ENCODE peak calls at places on chromosomes 7 and 10, in six cellular contexts. I, T, Y, H, N and L are unnamed samples.

GRCh38 chr10:49281461-49281860 is 17.5 kb upstream of the C10orf71 start:
- DNase-seq in I (peak), T (no peak), Y (peak), H (no peak), N (peak), L (no peak)

GRCh38 chr7:73367006-73367405 is 39.0 kb downstream of the FKBP6 start:
- DNase-seq in I (no peak), T (no peak), Y (no peak), H (no peak), N (no peak), L (no peak)

GRCh38 chr7:5424689-5425506 is 1.3 kb upstream of the TNRC18 start:
- DNase-seq in I (peak), T (no peak), Y (no peak), H (peak), N (no peak), L (peak)

GRCh38 chr7:117259626-117260025 is 63.2 kb downstream of the WNT2 start:
- DNase-seq in I (no peak), T (no peak), Y (no peak), H (peak), N (no peak), L (peak)

GRCh38 chr10:129483427-129484010 is 16.5 kb downstream of the MGMT start:
- DNase-seq in I (peak), T (no peak), Y (no peak), H (no peak), N (no peak), L (no peak)

GRCh38 chr7:99693427-99694200 is 13.8 kb upstream of the CYP3A5 start:
- DNase-seq in I (peak), T (peak), Y (peak), H (no peak), N (peak), L (peak)

GRCh38 chr7:83976302-83976701 is 218.3 kb downstream of the SEMA3A start:
- DNase-seq in I (peak), T (peak), Y (no peak), H (peak), N (no peak), L (peak)

GRCh38 chr7:29569648-29570047 is 6.0 kb downstream of the PRR15 start:
- DNase-seq in I (no peak), T (no peak), Y (no peak), H (no peak), N (no peak), L (no peak)

GRCh38 chr7:96310106-96310505 is 11.8 kb downstream of the SLC25A13 start:
- DNase-seq in I (no peak), T (no peak), Y (no peak), H (no peak), N (no peak), L (no peak)

GRCh38 chr7:97179454-97180104 is 62.1 kb downstream of the SDHAF3 start:
- DNase-seq in I (peak), T (peak), Y (peak), H (peak), N (no peak), L (peak)

GRCh38 chr7:101527844-101528667 is 101.0 kb downstream of the MYL10 start:
- DNase-seq in I (no peak), T (no peak), Y (no peak), H (peak), N (no peak), L (no peak)

GRCh38 chr10:44387853-44388251 is 3.0 kb upstream of the CXCL12 start:
- DNase-seq in I (no peak), T (no peak), Y (peak), H (no peak), N (peak), L (no peak)

GRCh38 chr10:66925896-66926719 is at the start of gene LRRTM3:
- DNase-seq in I (peak), T (peak), Y (peak), H (peak), N (peak), L (peak)

GRCh38 chr7:147432068-147432467 is 1158.5 kb upstream of the C7orf33 start:
- DNase-seq in I (peak), T (peak), Y (peak), H (peak), N (no peak), L (no peak)

GRCh38 chr7:135831451-135832220 is 83.0 kb upstream of the FAM180A start:
- DNase-seq in I (no peak), T (no peak), Y (no peak), H (no peak), N (no peak), L (no peak)

GRCh38 chr7:30468791-30469190 is 9.8 kb downstream of the NOD1 start:
- DNase-seq in I (no peak), T (no peak), Y (no peak), H (peak), N (no peak), L (no peak)

GRCh38 chr10:122102146-122102866 is 113.3 kb downstream of the TACC2 start:
- DNase-seq in I (no peak), T (no peak), Y (no peak), H (no peak), N (no peak), L (no peak)

GRCh38 chr7:146449625-146450024 is 333.0 kb downstream of the CNTNAP2 start:
- DNase-seq in I (no peak), T (no peak), Y (no peak), H (no peak), N (no peak), L (no peak)

GRCh38 chr10:44975487-44976331 is 2.9 kb downstream of the DEPP1 start:
- DNase-seq in I (peak), T (no peak), Y (peak), H (peak), N (peak), L (peak)

GRCh38 chr7:3544202-3544601 is 243.2 kb downstream of the SDK1 start:
- DNase-seq in I (peak), T (no peak), Y (peak), H (no peak), N (peak), L (no peak)

GRCh38 chr10:117431160-117431559 is 55.9 kb upstream of the PDZD8 start:
- DNase-seq in I (no peak), T (no peak), Y (no peak), H (no peak), N (no peak), L (no peak)

GRCh38 chr7:66535414-66536329 is 93.0 kb upstream of the KCTD7 start:
- DNase-seq in I (no peak), T (no peak), Y (no peak), H (no peak), N (no peak), L (no peak)

GRCh38 chr7:16916111-16916639 is 34.4 kb upstream of the AGR3 start:
- DNase-seq in I (peak), T (no peak), Y (no peak), H (peak), N (no peak), L (peak)

GRCh38 chr10:69956833-69957230 is 95.8 kb upstream of the MACROH2A2 start:
- DNase-seq in I (no peak), T (no peak), Y (no peak), H (no peak), N (no peak), L (no peak)

GRCh38 chr7:54782829-54783228 is 23.8 kb upstream of the SEC61G start:
- DNase-seq in I (peak), T (no peak), Y (no peak), H (no peak), N (no peak), L (no peak)

GRCh38 chr10:26215923-26216576 is 524 bp upstream of the GAD2 start:
- DNase-seq in I (peak), T (peak), Y (peak), H (no peak), N (peak), L (no peak)

GRCh38 chr10:63264852-63265617 is 131.9 kb downstream of the NRBF2 start:
- DNase-seq in I (peak), T (no peak), Y (no peak), H (peak), N (no peak), L (peak)

GRCh38 chr10:122251459-122252255 is 19.4 kb upstream of the BTBD16 start:
- DNase-seq in I (no peak), T (no peak), Y (no peak), H (peak), N (no peak), L (no peak)

GRCh38 chr7:134625571-134625970 is 21.1 kb upstream of the BPGM start:
- DNase-seq in I (no peak), T (no peak), Y (no peak), H (peak), N (no peak), L (peak)

GRCh38 chr10:35089641-35090161 is 440 bp downstream of the CUL2 start:
- DNase-seq in I (peak), T (no peak), Y (no peak), H (peak), N (no peak), L (peak)

GRCh38 chr7:142626420-142627035 is 122.7 kb upstream of the PRSS1 start:
- DNase-seq in I (peak), T (peak), Y (peak), H (peak), N (peak), L (peak)

GRCh38 chr10:71212249-71213126 is at the start of gene UNC5B:
- DNase-seq in I (peak), T (peak), Y (peak), H (peak), N (peak), L (peak)

GRCh38 chr7:111413796-111414195 is 148.5 kb downstream of the IMMP2L start:
- DNase-seq in I (peak), T (no peak), Y (peak), H (no peak), N (no peak), L (no peak)

GRCh38 chr7:111414374-111414773 is 147.9 kb downstream of the IMMP2L start:
- DNase-seq in I (no peak), T (no peak), Y (no peak), H (no peak), N (no peak), L (no peak)

GRCh38 chr7:111409714-111410422 is 152.4 kb downstream of the IMMP2L start:
- DNase-seq in I (peak), T (no peak), Y (no peak), H (peak), N (no peak), L (peak)

GRCh38 chr7:111408726-111409125 is 153.6 kb downstream of the IMMP2L start:
- DNase-seq in I (no peak), T (no peak), Y (no peak), H (no peak), N (no peak), L (no peak)

GRCh38 chr7:111410899-111411298 is 151.4 kb downstream of the IMMP2L start:
- DNase-seq in I (no peak), T (no peak), Y (no peak), H (no peak), N (no peak), L (no peak)
- H2BK15ac ChIP-seq in I (no peak), T (no peak), Y (no peak), H (no peak), N (no peak), L (no peak)

GRCh38 chr7:161786-162185 is 30.6 kb upstream of the FAM20C start:
- DNase-seq in I (no peak), T (no peak), Y (no peak), H (no peak), N (no peak), L (no peak)

GRCh38 chr7:160958-161725 is 31.2 kb upstream of the FAM20C start:
- DNase-seq in I (no peak), T (no peak), Y (no peak), H (no peak), N (no peak), L (no peak)

GRCh38 chr7:157771-158251 is 34.6 kb upstream of the FAM20C start:
- DNase-seq in I (no peak), T (no peak), Y (no peak), H (no peak), N (no peak), L (no peak)

GRCh38 chr7:158771-159170 is 33.6 kb upstream of the FAM20C start:
- DNase-seq in I (no peak), T (no peak), Y (no peak), H (no peak), N (no peak), L (no peak)

GRCh38 chr7:159370-160270 is 32.8 kb upstream of the FAM20C start:
- DNase-seq in I (no peak), T (no peak), Y (no peak), H (no peak), N (no peak), L (no peak)
- H2BK15ac ChIP-seq in I (no peak), T (peak), Y (no peak), H (no peak), N (no peak), L (no peak)

GRCh38 chr7:50729962-50730361 is 52.7 kb downstream of the GRB10 start:
- DNase-seq in I (no peak), T (no peak), Y (no peak), H (peak), N (no peak), L (no peak)

GRCh38 chr7:50727711-50728110 is 55.0 kb downstream of the GRB10 start:
- DNase-seq in I (no peak), T (no peak), Y (no peak), H (no peak), N (no peak), L (no peak)

GRCh38 chr7:50727072-50727471 is 55.6 kb downstream of the GRB10 start:
- DNase-seq in I (peak), T (no peak), Y (peak), H (peak), N (no peak), L (no peak)

GRCh38 chr7:50725774-50726173 is 56.9 kb downstream of the GRB10 start:
- DNase-seq in I (no peak), T (no peak), Y (no peak), H (no peak), N (no peak), L (no peak)

GRCh38 chr7:50728184-50728583 is 54.5 kb downstream of the GRB10 start:
- DNase-seq in I (no peak), T (no peak), Y (no peak), H (peak), N (no peak), L (no peak)
- H2BK15ac ChIP-seq in I (no peak), T (no peak), Y (no peak), H (no peak), N (no peak), L (no peak)

DNA sequence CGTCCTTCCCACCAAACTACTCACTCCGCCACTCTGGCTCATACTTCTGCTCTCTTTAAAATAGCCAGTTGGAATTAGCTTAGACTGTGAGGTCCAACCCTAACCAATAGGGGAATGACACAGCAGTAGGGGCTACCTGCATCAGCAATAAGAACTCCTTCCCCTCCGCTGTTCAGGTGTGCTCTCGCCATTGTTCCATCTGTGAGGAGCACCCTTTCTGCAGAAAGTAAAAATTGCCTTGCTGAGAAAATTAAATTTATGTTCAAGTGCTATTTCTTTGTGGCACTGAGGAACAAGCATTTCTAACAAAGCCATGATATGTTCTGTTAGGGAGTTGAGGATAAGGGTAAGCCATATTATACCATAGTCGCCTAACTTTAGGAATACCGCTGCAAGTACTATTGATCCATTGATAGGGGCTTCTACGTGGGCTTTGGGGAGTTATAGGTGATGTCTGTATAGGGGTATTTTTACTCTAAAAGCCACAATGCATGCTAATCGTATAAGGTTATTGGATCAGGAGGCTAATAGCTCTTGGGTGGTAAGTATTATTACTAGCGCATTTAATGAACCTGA is 1269.5 kb downstream of the TYW1 start:
- DNase-seq in I (no peak), T (no peak), Y (no peak), H (no peak), N (peak), L (no peak)
- H2BK15ac ChIP-seq in I (no peak), T (no peak), Y (no peak), H (no peak), N (no peak), L (no peak)

GRCh38 chr10:29297678-29298077 is 8.8 kb downstream of the LYZL1 start:
- DNase-seq in I (peak), T (no peak), Y (no peak), H (no peak), N (no peak), L (peak)
- H2BK15ac ChIP-seq in I (no peak), T (no peak), Y (no peak), H (no peak), N (no peak), L (no peak)

DNA sequence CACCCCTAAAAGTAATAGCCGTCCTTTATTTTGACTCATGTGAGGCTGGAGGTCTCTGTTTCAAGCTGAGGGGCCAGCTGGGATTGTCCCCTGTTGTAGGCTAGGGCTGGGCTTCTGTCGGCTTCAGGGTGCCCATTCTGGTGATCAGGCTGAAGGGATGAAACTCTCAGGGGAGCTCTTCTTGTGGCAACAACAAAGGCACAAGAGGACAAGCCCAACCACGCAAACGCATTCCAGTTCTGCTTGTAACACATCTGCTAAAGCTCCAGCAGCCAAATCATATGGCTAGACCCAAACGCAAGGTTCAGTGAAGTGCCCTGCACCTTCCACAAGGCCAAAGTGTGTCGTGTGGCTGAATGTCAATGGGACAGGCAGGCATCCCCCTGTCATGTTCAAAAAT is 405.7 kb downstream of the INHBA start:
- DNase-seq in I (peak), T (no peak), Y (no peak), H (no peak), N (no peak), L (no peak)
- H2BK15ac ChIP-seq in I (no peak), T (no peak), Y (no peak), H (no peak), N (no peak), L (no peak)